ENCODE peak calls at places on chromosome 20, in ten cellular contexts. B, V, D, U, P, C, G, S, H and Q are unnamed samples. For H3K36me3, the result is how much of the 10 kb centered on the place peaks cover.

GRCh38 chr20:51688600-51688999 is 79.6 kb downstream of the ATP9A start:
- DNase-seq in H (no peak), B (no peak), V (no peak), P (no peak), U (no peak), S (no peak), D (no peak), G (no peak), C (no peak), Q (no peak)

GRCh38 chr20:3238616-3239025 is 369 bp downstream of the SLC4A11 start:
- DNase-seq in D (peak), G (peak), P (peak), V (peak), S (no peak), B (no peak), H (no peak), C (no peak), U (no peak), Q (no peak)

GRCh38 chr20:12764053-12764452 is 244.7 kb upstream of the SPTLC3 start:
- DNase-seq in V (no peak), U (no peak), S (no peak), C (no peak), H (no peak), P (no peak), G (no peak), B (no peak), D (no peak), Q (no peak)

GRCh38 chr20:5492941-5493340 is 176.2 kb upstream of the PROKR2 start:
- DNase-seq in B (no peak), H (no peak), P (no peak), V (no peak), C (no peak), S (no peak), D (no peak), U (no peak), G (no peak), Q (no peak)

GRCh38 chr20:21053002-21053762 is 53.0 kb downstream of the LINC00237 start:
- DNase-seq in V (no peak), P (peak), S (peak), U (peak), D (peak), G (no peak), B (no peak), H (no peak), C (no peak), Q (no peak)

GRCh38 chr20:8144282-8145245 is 12.5 kb downstream of the PLCB1 start:
- DNase-seq in G (no peak), B (peak), C (peak), D (no peak), V (no peak), P (no peak), S (no peak), U (peak), H (no peak), Q (no peak)

GRCh38 chr20:23325107-23325506 is 25.5 kb upstream of the NXT1 start:
- DNase-seq in U (no peak), P (no peak), B (no peak), S (no peak), V (no peak), C (no peak), H (no peak), G (no peak), D (no peak), Q (no peak)

GRCh38 chr20:24995741-24996448 is 3.3 kb upstream of the APMAP start:
- DNase-seq in P (no peak), G (no peak), S (no peak), V (no peak), H (no peak), U (no peak), D (peak), C (no peak), B (no peak), Q (peak)

GRCh38 chr20:20014659-20015058 is 2.5 kb upstream of the NAA20 start:
- DNase-seq in V (no peak), S (no peak), C (no peak), U (no peak), B (no peak), D (no peak), G (no peak), P (no peak), H (no peak), Q (no peak)

GRCh38 chr20:62446398-62446985 is 19.2 kb upstream of the RBBP8NL start:
- DNase-seq in B (no peak), S (no peak), V (no peak), G (no peak), U (no peak), H (no peak), P (no peak), D (no peak), C (no peak), Q (no peak)

GRCh38 chr20:43507150-43508080 is at the start of gene L3MBTL1:
- DNase-seq in G (no peak), C (no peak), V (peak), B (peak), D (peak), S (peak), P (peak), H (no peak), U (peak), Q (no peak)

GRCh38 chr20:56244259-56244658 is 4.3 kb upstream of the MC3R start:
- DNase-seq in B (no peak), V (no peak), H (no peak), D (no peak), S (no peak), C (no peak), U (no peak), P (no peak), G (no peak), Q (no peak)

GRCh38 chr20:52675414-52675813 is 296.7 kb upstream of the TSHZ2 start:
- DNase-seq in U (no peak), B (no peak), P (no peak), C (no peak), G (no peak), V (no peak), H (no peak), D (no peak), S (no peak), Q (no peak)

GRCh38 chr20:24729896-24730605 is 219.0 kb upstream of the CST7 start:
- DNase-seq in V (no peak), C (no peak), G (no peak), H (no peak), B (no peak), U (no peak), D (no peak), S (no peak), P (no peak), Q (no peak)

GRCh38 chr20:61886721-61887658 is 178.7 kb downstream of the TAF4 start:
- DNase-seq in D (peak), G (no peak), S (peak), V (peak), C (peak), H (no peak), B (peak), U (peak), P (peak), Q (no peak)

GRCh38 chr20:34362502-34363061 is 491 bp upstream of the ITCH start:
- DNase-seq in D (no peak), H (no peak), U (no peak), B (no peak), P (no peak), V (no peak), C (no peak), S (no peak), G (no peak), Q (no peak)

GRCh38 chr20:9609892-9610502 is 95.6 kb downstream of the LAMP5 start:
- DNase-seq in U (peak), G (no peak), D (peak), B (peak), P (peak), C (peak), S (peak), H (peak), V (peak), Q (peak)

GRCh38 chr20:43983359-43983758 is 68.7 kb downstream of the TOX2 start:
- DNase-seq in G (no peak), S (peak), V (peak), B (no peak), C (no peak), U (no peak), P (no peak), D (no peak), H (no peak), Q (no peak)

GRCh38 chr20:19913927-19914614 is 103.1 kb upstream of the NAA20 start:
- DNase-seq in H (no peak), G (no peak), V (no peak), U (peak), D (no peak), S (no peak), P (no peak), C (peak), B (no peak), Q (no peak)

DNA sequence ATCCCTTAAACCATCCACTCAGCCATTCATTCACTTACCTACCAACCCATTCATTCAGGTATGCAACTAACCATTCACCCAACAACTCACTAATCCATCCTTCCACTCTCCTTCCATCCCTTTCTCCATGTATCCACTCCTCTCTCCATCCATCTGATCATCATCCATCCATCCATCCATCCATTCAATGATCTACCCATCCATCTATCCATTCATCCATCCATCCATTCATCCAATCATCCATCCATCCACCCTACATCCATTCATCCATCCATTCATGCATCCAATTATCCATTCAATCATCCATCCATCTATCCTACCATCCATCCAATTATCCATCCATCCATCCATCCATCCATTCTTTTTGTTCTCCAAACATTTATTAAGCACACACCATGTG is 13.8 kb upstream of the BCAS1 start:
- DNase-seq in C (no peak), S (no peak), B (no peak), V (no peak), D (no peak), U (no peak), P (no peak), G (no peak), H (no peak), Q (no peak)
- TF ChIP-seq CTCF in C (no peak), S (no peak), B (no peak), V (no peak), D (no peak), U (no peak), P (no peak), G (no peak), H (no peak), Q (no peak)

GRCh38 chr20:57392512-57393271 is 1.5 kb downstream of the RBM38 start:
- DNase-seq in G (peak), H (no peak), P (no peak), U (no peak), C (no peak), S (no peak), V (peak), D (no peak), B (no peak), Q (peak)

GRCh38 chr20:57395111-57395959 is 4.1 kb downstream of the RBM38 start:
- DNase-seq in V (no peak), H (no peak), P (no peak), C (no peak), S (no peak), B (peak), G (no peak), U (no peak), D (peak), Q (peak)

GRCh38 chr20:57393321-57394086 is 2.3 kb downstream of the RBM38 start:
- DNase-seq in S (no peak), P (no peak), C (no peak), H (no peak), G (no peak), V (no peak), B (no peak), U (no peak), D (no peak), Q (no peak)

GRCh38 chr20:57396212-57396611 is 5.0 kb downstream of the RBM38 start:
- DNase-seq in B (no peak), P (no peak), V (no peak), U (no peak), D (no peak), G (no peak), S (no peak), C (no peak), H (no peak), Q (no peak)

GRCh38 chr20:57394087-57395082 is 3.2 kb downstream of the RBM38 start:
- DNase-seq in S (no peak), B (no peak), V (no peak), P (no peak), H (no peak), C (no peak), U (no peak), G (no peak), D (no peak), Q (no peak)
- H3K36me3 ChIP-seq in S (under half), B (under half), V (under half), P (under half), H (under half), C (under half), U (under half), G (under half), D (under half), Q (under half)

GRCh38 chr20:58650181-58650775 is 805 bp upstream of the STX16 start:
- DNase-seq in H (no peak), S (no peak), U (no peak), D (peak), B (no peak), G (no peak), P (peak), C (no peak), V (peak), Q (peak)
- TF ChIP-seq CTCF in H (no peak), S (no peak), U (no peak), D (no peak), B (no peak), G (no peak), P (no peak), C (no peak), V (no peak), Q (no peak)

GRCh38 chr20:37220255-37220654 is 40.9 kb upstream of the MROH8 start:
- DNase-seq in G (no peak), B (no peak), P (no peak), S (no peak), H (no peak), U (no peak), C (no peak), V (no peak), D (no peak), Q (no peak)

GRCh38 chr20:37218431-37218830 is 39.1 kb upstream of the MROH8 start:
- DNase-seq in D (no peak), C (no peak), H (no peak), B (no peak), V (no peak), S (no peak), P (no peak), U (no peak), G (no peak), Q (no peak)

GRCh38 chr20:37222086-37222485 is 39.5 kb downstream of the GHRH start:
- DNase-seq in D (no peak), V (no peak), U (no peak), C (no peak), G (no peak), H (no peak), B (no peak), S (no peak), P (no peak), Q (no peak)

GRCh38 chr20:37220796-37221195 is 40.8 kb downstream of the GHRH start:
- DNase-seq in C (no peak), B (no peak), H (no peak), S (no peak), U (no peak), G (no peak), V (no peak), P (peak), D (no peak), Q (no peak)

GRCh38 chr20:37218976-37219375 is 39.6 kb upstream of the MROH8 start:
- DNase-seq in P (no peak), S (no peak), V (no peak), C (no peak), B (no peak), D (no peak), H (no peak), U (no peak), G (no peak), Q (no peak)
- H3K36me3 ChIP-seq in P (under half), S (half or more), V (under half), C (under half), B (under half), D (under half), H (under half), U (half or more), G (under half), Q (under half)

DNA sequence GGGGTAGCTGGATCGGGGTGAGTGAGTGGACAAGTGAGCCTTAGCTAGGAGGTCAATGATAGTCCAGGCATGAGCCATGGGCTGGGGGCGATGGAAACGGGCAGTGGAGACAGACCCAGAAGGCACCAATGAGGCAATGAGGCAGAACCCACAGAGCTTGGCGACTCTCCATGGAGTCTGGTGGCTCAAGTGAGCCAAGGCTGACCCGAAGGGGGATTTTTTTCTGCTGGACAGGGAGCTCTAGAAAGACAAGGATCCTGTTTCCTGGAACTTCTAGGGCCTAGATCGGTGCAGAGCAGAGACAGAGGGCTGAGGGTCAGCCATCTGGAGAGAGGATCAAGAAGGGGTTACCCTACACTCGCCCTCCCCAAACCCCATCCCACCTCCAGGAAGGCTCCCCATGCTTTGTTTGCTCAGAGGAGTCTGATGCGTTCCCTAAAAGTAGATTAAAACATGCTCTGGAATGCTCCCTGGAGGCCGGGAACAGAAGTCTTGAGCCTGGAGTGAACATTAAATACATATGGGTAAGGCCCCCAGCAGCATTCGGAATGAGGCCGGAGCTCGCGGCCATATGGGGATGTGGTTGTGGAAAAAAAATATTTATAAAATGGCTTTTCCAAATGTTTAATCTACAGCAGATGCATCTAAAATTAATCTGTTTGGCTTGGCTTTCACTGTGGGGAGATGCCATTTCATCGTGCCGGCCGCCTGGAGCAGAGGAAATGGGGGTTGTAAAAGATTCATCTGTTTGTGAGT is 237.8 kb upstream of the PMEPA1 start:
- DNase-seq in G (no peak), C (peak), D (no peak), P (no peak), U (no peak), S (no peak), H (no peak), B (peak), V (no peak), Q (no peak)
- TF ChIP-seq CTCF in G (no peak), C (peak), D (no peak), P (no peak), U (no peak), S (no peak), H (no peak), B (no peak), V (no peak), Q (no peak)

GRCh38 chr20:58435237-58435636 is 46.2 kb downstream of the VAPB start:
- DNase-seq in V (no peak), U (no peak), C (no peak), H (no peak), P (no peak), S (no peak), D (no peak), G (no peak), B (no peak), Q (no peak)
- H3K36me3 ChIP-seq in V (under half), U (under half), C (under half), H (under half), P (under half), S (under half), D (under half), G (under half), B (under half), Q (under half)

GRCh38 chr20:49914310-49915117 is 815 bp downstream of the SPATA2 start:
- DNase-seq in D (peak), B (no peak), U (no peak), P (no peak), V (no peak), S (no peak), G (no peak), C (no peak), H (no peak), Q (no peak)
- TF ChIP-seq CTCF in D (no peak), B (no peak), U (peak), P (no peak), V (no peak), S (no peak), G (no peak), C (no peak), H (no peak), Q (no peak)